ENCODE peak calls at places on chromosome 12, in five cellular contexts. N is central memory CD8-positive, alpha-beta T cell; E is stimulated activated CD8-positive, alpha-beta memory T cell treated with anti-CD3 and anti-CD28 coated beads, Interleukin-4, amount 100 ng/mL, for 24 hours; A is upper lobe of right lung; R is astrocyte of the cerebellum. S is an unnamed sample.

GRCh38 chr12:130989391-130989790 is 35.7 kb downstream of the ADGRD1 start:
- DNase-seq in N (no peak), E (no peak), A (peak), R (no peak), S (no peak)

GRCh38 chr12:47079365-47079893 is at the start of gene PCED1B:
- DNase-seq in N (peak), E (peak), A (peak), R (no peak), S (peak)

GRCh38 chr12:45315462-45315861 is 99.6 kb downstream of the ANO6 start:
- DNase-seq in N (no peak), E (no peak), A (no peak), R (no peak), S (no peak)

GRCh38 chr12:123389560-123390351 is 5.8 kb downstream of the KMT5A start:
- DNase-seq in N (no peak), E (peak), A (peak), R (no peak), S (peak)

GRCh38 chr12:89932950-89933349 is 224.3 kb upstream of the ATP2B1 start:
- DNase-seq in N (no peak), E (no peak), A (no peak), R (no peak), S (no peak)

GRCh38 chr12:100058482-100059029 is 73.8 kb upstream of the ANKS1B start:
- DNase-seq in N (no peak), E (no peak), A (no peak), R (peak), S (no peak)

GRCh38 chr12:52874573-52875435 is 26.0 kb upstream of the KRT78 start:
- DNase-seq in N (no peak), E (no peak), A (no peak), R (no peak), S (no peak)

GRCh38 chr12:124510301-124510970 is 57.0 kb downstream of the NCOR2 start:
- DNase-seq in N (no peak), E (no peak), A (no peak), R (no peak), S (no peak)

GRCh38 chr12:92786045-92786444 is 83.3 kb downstream of the PLEKHG7 start:
- DNase-seq in N (no peak), E (no peak), A (no peak), R (no peak), S (no peak)

GRCh38 chr12:60070541-60070940 is 474.7 kb downstream of the SLC16A7 start:
- DNase-seq in N (no peak), E (no peak), A (no peak), R (no peak), S (no peak)

GRCh38 chr12:14774944-14775651 is 28.2 kb downstream of the WBP11 start:
- DNase-seq in N (no peak), E (peak), A (peak), R (no peak), S (peak)

GRCh38 chr12:131209082-131210070 is 255.7 kb downstream of the ADGRD1 start:
- DNase-seq in N (no peak), E (no peak), A (peak), R (no peak), S (no peak)

GRCh38 chr12:10165421-10165820 is 6.5 kb downstream of the OLR1 start:
- DNase-seq in N (no peak), E (no peak), A (no peak), R (no peak), S (no peak)

GRCh38 chr12:116087399-116087798 is 190.1 kb downstream of the MED13L start:
- DNase-seq in N (no peak), E (no peak), A (no peak), R (no peak), S (no peak)

GRCh38 chr12:25493682-25494081 is 59.4 kb downstream of the LMNTD1 start:
- DNase-seq in N (no peak), E (no peak), A (no peak), R (no peak), S (no peak)

GRCh38 chr12:77940011-77940423 is 109.3 kb downstream of the NAV3 start:
- DNase-seq in N (no peak), E (no peak), A (no peak), R (peak), S (no peak)

GRCh38 chr12:21118760-21119159 is 12.2 kb upstream of the SLCO1B1 start:
- DNase-seq in N (no peak), E (no peak), A (no peak), R (no peak), S (no peak)

GRCh38 chr12:99444859-99445316 is 202.7 kb upstream of the GARIN6 start:
- DNase-seq in N (no peak), E (no peak), A (no peak), R (no peak), S (no peak)

GRCh38 chr12:75481774-75482173 is 1.2 kb downstream of the GLIPR1 start:
- DNase-seq in N (no peak), E (no peak), A (no peak), R (peak), S (no peak)

GRCh38 chr12:15910864-15911696 is at the start of gene DERA:
- DNase-seq in N (peak), E (peak), A (peak), R (peak), S (peak)

GRCh38 chr12:111413442-111414086 is 7.8 kb downstream of the SH2B3 start:
- DNase-seq in N (no peak), E (no peak), A (no peak), R (no peak), S (no peak)

GRCh38 chr12:71027835-71028234 is 107.3 kb upstream of the PTPRR start:
- DNase-seq in N (no peak), E (no peak), A (no peak), R (no peak), S (no peak)

GRCh38 chr12:72285861-72286260 is 13.7 kb downstream of the TRHDE start:
- DNase-seq in N (no peak), E (no peak), A (no peak), R (no peak), S (no peak)

GRCh38 chr12:10088955-10089354 is 9.8 kb downstream of the CLEC1A start:
- DNase-seq in N (no peak), E (no peak), A (no peak), R (no peak), S (no peak)

GRCh38 chr12:63420206-63420644 is 248.1 kb downstream of the DPY19L2 start:
- DNase-seq in N (no peak), E (peak), A (no peak), R (peak), S (no peak)

GRCh38 chr12:68971404-68971803 is 38.4 kb upstream of the CPM start:
- DNase-seq in N (no peak), E (no peak), A (no peak), R (no peak), S (no peak)

GRCh38 chr12:27906658-27907473 is 65.7 kb downstream of the PTHLH start:
- DNase-seq in N (no peak), E (no peak), A (no peak), R (no peak), S (no peak)

GRCh38 chr12:25495336-25496097 is 57.6 kb downstream of the LMNTD1 start:
- DNase-seq in N (no peak), E (no peak), A (no peak), R (peak), S (no peak)

GRCh38 chr12:131103614-131104463 is 150.1 kb downstream of the ADGRD1 start:
- DNase-seq in N (no peak), E (no peak), A (peak), R (no peak), S (no peak)

GRCh38 chr12:127340381-127340780 is 926.6 kb upstream of the TMEM132C start:
- DNase-seq in N (no peak), E (no peak), A (no peak), R (no peak), S (no peak)

GRCh38 chr12:46958093-46958492 is 121.3 kb upstream of the PCED1B start:
- DNase-seq in N (no peak), E (no peak), A (no peak), R (no peak), S (no peak)

GRCh38 chr12:52221912-52222457 is 11.1 kb upstream of the KRT7 start:
- DNase-seq in N (no peak), E (peak), A (peak), R (no peak), S (peak)

S was measured in activated CD4-positive, CD25-positive, alpha-beta regulatory T cell treated with anti-CD3 and anti-CD28 coated beads, Interleukin-2, amount 50 U/mL, for 72 hours.